ENCODE peak calls at places on chromosome 10, in six cellular contexts. U is CD4-positive, CD25-positive, alpha-beta regulatory T cell; P is AG04450; Y is hepatocyte; W is adrenal gland; R is lower lobe of right lung. M is an unnamed sample. For H3K9me3, the result is how much of the 10 kb centered on the place peaks cover.

GRCh38 chr10:96124230-96125141 is 5.6 kb upstream of the ZNF518A start:
- DNase-seq in Y (peak), P (no peak), R (peak), U (no peak), W (no peak), M (no peak)

GRCh38 chr10:11719496-11719895 is 22.7 kb upstream of the ECHDC3 start:
- DNase-seq in R (no peak), Y (no peak), W (no peak), P (no peak), U (no peak), M (no peak)

GRCh38 chr10:67790534-67791408 is 47.2 kb downstream of the DNAJC12 start:
- DNase-seq in P (no peak), Y (no peak), W (no peak), U (no peak), R (no peak), M (no peak)

GRCh38 chr10:95374597-95375209 is 83.9 kb upstream of the PDLIM1 start:
- DNase-seq in P (peak), R (peak), U (peak), Y (peak), W (peak), M (peak)

GRCh38 chr10:78543026-78543748 is 509.5 kb downstream of the RPS24 start:
- DNase-seq in W (no peak), P (no peak), U (no peak), Y (no peak), R (no peak), M (no peak)

GRCh38 chr10:33070101-33070500 is 112.1 kb upstream of the ITGB1 start:
- DNase-seq in U (no peak), W (no peak), Y (no peak), P (no peak), R (no peak), M (no peak)

GRCh38 chr10:59880976-59881510 is 25.3 kb downstream of the CCDC6 start:
- DNase-seq in Y (no peak), W (no peak), U (no peak), R (no peak), P (no peak), M (no peak)

GRCh38 chr10:114026189-114027040 is 17.3 kb upstream of the ADRB1 start:
- DNase-seq in Y (peak), U (no peak), P (peak), W (no peak), R (peak), M (no peak)

GRCh38 chr10:80277567-80278250 is 11.7 kb downstream of the MAT1A start:
- DNase-seq in W (peak), P (no peak), Y (peak), U (no peak), R (no peak), M (no peak)

GRCh38 chr10:92891885-92892705 is 43.8 kb downstream of the EXOC6 start:
- DNase-seq in P (peak), R (peak), W (peak), Y (peak), U (no peak), M (no peak)

GRCh38 chr10:42482411-42482810 is 156.0 kb downstream of the ZNF33B start:
- DNase-seq in U (no peak), R (no peak), W (no peak), P (no peak), Y (no peak), M (no peak)

GRCh38 chr10:46328853-46329689 is 42.3 kb downstream of the ANTXRL start:
- DNase-seq in U (no peak), R (no peak), W (no peak), P (no peak), Y (no peak), M (no peak)

GRCh38 chr10:102113956-102114857 is 6.0 kb downstream of the LDB1 start:
- DNase-seq in Y (peak), U (no peak), P (no peak), W (no peak), R (no peak), M (no peak)

GRCh38 chr10:78846770-78847169 is 222.0 kb upstream of the ZMIZ1 start:
- DNase-seq in Y (no peak), P (no peak), U (no peak), R (no peak), W (no peak), M (no peak)

GRCh38 chr10:69018613-69019012 is 30.0 kb downstream of the KIFBP start:
- DNase-seq in Y (no peak), W (no peak), U (no peak), R (no peak), P (no peak), M (no peak)

GRCh38 chr10:46266506-46266985 is 20.3 kb upstream of the ANTXRL start:
- DNase-seq in W (no peak), R (no peak), U (no peak), Y (no peak), P (no peak), M (no peak)

GRCh38 chr10:77350711-77351119 is 286.9 kb downstream of the KCNMA1 start:
- DNase-seq in Y (peak), P (peak), U (no peak), R (no peak), W (peak), M (peak)

GRCh38 chr10:129583831-129584230 is 116.8 kb downstream of the MGMT start:
- DNase-seq in P (no peak), W (no peak), U (no peak), R (no peak), Y (no peak), M (no peak)
- H3K9me3 ChIP-seq in P (half or more), W (under half), U (under half), R (under half), Y (under half), M (half or more)

GRCh38 chr10:131851332-131851731 is 49.5 kb upstream of the PPP2R2D start:
- DNase-seq in Y (no peak), P (no peak), W (no peak), U (no peak), R (no peak), M (no peak)

GRCh38 chr10:131848741-131849590 is 51.8 kb upstream of the PPP2R2D start:
- DNase-seq in R (no peak), U (no peak), Y (no peak), P (no peak), W (no peak), M (no peak)

GRCh38 chr10:131848296-131848695 is 52.5 kb upstream of the PPP2R2D start:
- DNase-seq in R (no peak), P (no peak), W (no peak), Y (no peak), U (no peak), M (no peak)

GRCh38 chr10:131850490-131850880 is 50.3 kb upstream of the PPP2R2D start:
- DNase-seq in Y (no peak), R (no peak), W (no peak), U (no peak), P (no peak), M (no peak)

GRCh38 chr10:131849591-131850489 is 51.0 kb upstream of the PPP2R2D start:
- DNase-seq in R (no peak), U (no peak), W (no peak), P (no peak), Y (no peak), M (no peak)
- H3K9me3 ChIP-seq in R (under half), U (under half), W (under half), P (half or more), Y (under half), M (under half)

DNA sequence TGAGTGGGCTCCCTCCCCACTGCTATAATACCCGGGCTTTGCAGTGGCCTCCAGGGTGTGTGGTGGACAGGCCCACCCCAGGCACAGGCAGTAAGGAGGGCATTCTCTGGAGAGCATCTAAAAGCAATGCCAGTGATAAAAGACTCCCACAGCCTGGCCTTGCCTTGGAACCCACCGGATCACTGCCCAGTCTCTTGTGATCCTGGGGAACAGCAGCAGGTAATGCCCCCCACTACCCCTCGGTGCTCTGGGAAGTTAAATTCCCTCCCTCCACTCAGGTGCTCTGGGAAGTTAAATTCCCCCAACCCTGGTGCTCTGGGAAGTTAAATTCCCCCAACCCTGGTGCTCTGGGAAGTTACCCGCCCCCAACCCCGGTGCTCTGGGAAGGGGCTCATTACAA is 565.2 kb downstream of the TCERG1L start:
- DNase-seq in U (no peak), W (no peak), R (no peak), Y (no peak), P (no peak), M (no peak)
- H3K9me3 ChIP-seq in U (under half), W (under half), R (under half), Y (under half), P (half or more), M (under half)

DNA sequence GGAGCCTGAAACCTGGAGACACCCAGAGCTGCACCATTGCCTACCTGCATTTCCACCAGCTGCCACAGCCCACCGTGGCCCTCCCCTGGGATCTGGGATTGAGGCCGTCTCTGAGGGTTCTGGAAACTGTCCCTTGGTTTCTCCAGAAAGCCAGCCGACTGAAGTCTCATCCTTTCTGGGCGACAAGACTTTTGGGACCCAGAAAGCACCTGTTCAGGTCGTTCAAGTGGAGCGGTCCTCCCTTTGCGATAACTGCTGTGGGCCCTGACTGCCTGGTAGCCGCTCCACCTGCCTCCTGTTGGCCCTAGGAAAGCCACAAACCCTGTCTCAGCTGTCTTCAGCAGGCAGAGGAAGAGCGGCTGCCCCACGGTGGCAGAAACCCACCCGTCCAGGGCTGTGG is 346.0 kb upstream of the MKI67 start:
- DNase-seq in W (no peak), R (no peak), P (no peak), Y (no peak), U (no peak), M (no peak)
- H3K9me3 ChIP-seq in W (under half), R (under half), P (half or more), Y (under half), U (under half), M (under half)

GRCh38 chr10:72979709-72980108 is 25.1 kb upstream of the PLA2G12B start:
- DNase-seq in U (no peak), P (no peak), W (no peak), Y (no peak), R (no peak), M (no peak)
- H3K9me3 ChIP-seq in U (half or more), P (under half), W (under half), Y (under half), R (under half), M (under half)

DNA sequence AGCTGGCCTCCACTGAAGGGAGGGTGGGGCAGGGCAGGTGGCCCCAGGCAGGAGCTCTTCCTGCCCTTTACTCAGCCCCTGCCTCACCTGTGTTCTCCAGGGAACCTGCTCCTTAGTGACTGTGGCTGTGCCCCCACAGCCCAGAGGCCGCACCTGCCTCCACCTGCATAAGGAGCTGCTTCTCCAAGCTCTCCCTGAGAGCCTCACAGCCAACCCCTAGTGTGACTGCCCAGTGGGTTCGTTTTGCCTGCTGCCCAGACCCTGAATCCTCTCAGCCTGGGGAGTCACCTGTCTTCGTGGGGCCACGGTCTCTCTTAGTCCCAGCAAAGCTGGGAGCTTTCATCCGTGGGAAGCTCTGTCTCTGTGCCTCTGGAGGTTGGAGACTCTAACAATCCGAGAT is 94.4 kb downstream of the GLRX3 start:
- DNase-seq in P (no peak), R (no peak), U (no peak), Y (no peak), W (no peak), M (no peak)
- H3K9me3 ChIP-seq in P (half or more), R (under half), U (under half), Y (under half), W (under half), M (under half)

DNA sequence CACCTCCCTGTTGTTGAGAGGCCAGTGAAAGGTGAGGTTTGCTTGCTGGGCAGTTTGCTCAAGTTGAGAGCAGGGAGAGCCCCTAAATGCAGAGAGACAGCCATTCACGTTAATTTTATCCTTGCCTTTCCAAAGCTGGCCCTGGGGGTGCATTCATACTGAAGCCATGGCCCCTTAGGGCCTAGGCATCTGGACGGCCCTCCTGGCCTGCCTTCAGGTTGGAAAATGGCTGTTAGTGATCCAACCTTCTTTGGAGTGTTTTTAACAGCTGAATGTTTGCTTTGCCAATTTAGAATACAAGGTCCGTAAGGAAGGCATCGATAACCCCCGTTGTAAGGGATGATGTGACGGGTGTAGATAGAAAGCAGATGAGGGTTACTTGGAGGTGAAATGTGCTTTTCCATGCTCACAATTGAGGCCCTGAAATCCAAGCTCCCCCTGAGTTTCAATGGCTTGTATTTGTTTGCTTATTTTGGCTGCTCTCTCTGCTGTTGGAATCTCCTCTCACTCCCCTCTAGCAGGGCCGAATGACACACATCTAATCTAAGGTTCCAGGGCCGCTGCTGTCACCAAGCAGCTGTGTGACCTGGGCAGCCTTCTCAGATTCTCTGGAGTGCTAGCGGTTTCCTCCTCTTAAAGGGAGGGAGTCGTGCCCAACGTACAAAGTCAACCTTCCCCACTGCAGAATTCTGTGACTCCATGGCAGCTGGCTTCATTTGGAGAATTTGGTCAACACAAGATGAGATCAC is 171.7 kb upstream of the MKI67 start:
- DNase-seq in W (no peak), P (no peak), Y (no peak), U (no peak), R (no peak), M (no peak)
- H3K9me3 ChIP-seq in W (under half), P (half or more), Y (under half), U (under half), R (under half), M (under half)

DNA sequence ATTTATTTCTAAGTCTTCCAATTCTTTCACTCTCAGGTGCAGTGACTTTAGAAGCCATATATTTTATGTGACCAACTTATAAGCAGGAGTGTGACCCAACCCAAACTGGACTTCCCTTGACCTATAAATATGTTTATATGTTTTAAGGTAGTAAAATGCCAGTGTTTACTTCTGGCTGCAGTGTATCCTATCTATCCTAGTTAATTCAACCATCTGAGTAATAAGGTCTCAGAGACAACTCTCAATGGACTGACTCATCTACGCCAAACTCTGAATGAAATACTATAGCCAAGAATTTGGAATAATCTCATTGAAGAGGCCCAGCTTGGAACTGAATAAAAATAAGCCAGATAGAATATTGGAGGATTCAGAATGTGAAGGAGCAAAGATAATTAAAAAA is 544.5 kb upstream of the SORCS1 start:
- DNase-seq in Y (no peak), R (no peak), P (no peak), W (no peak), U (no peak), M (no peak)
- H3K9me3 ChIP-seq in Y (under half), R (under half), P (under half), W (under half), U (under half), M (under half)

M was measured in tibial nerve.